ENCODE peak calls at places on chromosome 6, in four cellular contexts. One of them, this sample, is unnamed.

GRCh38 chr6:154500769-154501171 is 9.7 kb downstream of the CNKSR3 start:
- DNase-seq in H9: no peak
- DNase-seq in mesendoderm: peak; percentile 51
- DNase-seq in IMR-90: no peak
- DNase-seq in this sample: no peak

GRCh38 chr6:79864421-79864820 is 82.9 kb downstream of the ELOVL4 start:
- DNase-seq in H9: no peak
- DNase-seq in mesendoderm: no peak
- DNase-seq in IMR-90: no peak
- DNase-seq in this sample: no peak

GRCh38 chr6:53869964-53870363 is 75.2 kb downstream of the LRRC1 start:
- DNase-seq in H9: no peak
- DNase-seq in IMR-90: no peak
- DNase-seq in mesendoderm: no peak
- DNase-seq in this sample: no peak

GRCh38 chr6:33677689-33678088 is 33.8 kb downstream of the UQCC2 start:
- DNase-seq in H9: no peak
- DNase-seq in IMR-90: no peak
- DNase-seq in mesendoderm: no peak
- DNase-seq in this sample: no peak

GRCh38 chr6:94636780-94637385 is 940.5 kb upstream of the MANEA start:
- DNase-seq in H9: peak; percentile 36
- DNase-seq in IMR-90: peak; percentile 1
- DNase-seq in mesendoderm: peak; percentile 63
- DNase-seq in this sample: peak; percentile 24

GRCh38 chr6:88636871-88637270 is 326.5 kb downstream of the RNGTT start:
- DNase-seq in IMR-90: no peak
- DNase-seq in H9: no peak
- DNase-seq in mesendoderm: peak; percentile 62
- DNase-seq in this sample: no peak

GRCh38 chr6:105014954-105015353 is 58.0 kb downstream of the LIN28B start:
- DNase-seq in mesendoderm: no peak
- DNase-seq in H9: no peak
- DNase-seq in IMR-90: no peak
- DNase-seq in this sample: no peak

GRCh38 chr6:140051521-140052455 is 677.3 kb upstream of the CITED2 start:
- DNase-seq in mesendoderm: no peak
- DNase-seq in H9: no peak
- DNase-seq in IMR-90: peak; percentile 98
- DNase-seq in this sample: no peak

GRCh38 chr6:26104457-26105108 is 17.4 kb downstream of the HFE start:
- DNase-seq in IMR-90: no peak
- DNase-seq in mesendoderm: peak; percentile 22
- DNase-seq in H9: peak; percentile 39
- DNase-seq in this sample: no peak

GRCh38 chr6:166826264-166826663 is 130.1 kb downstream of the RNASET2 start:
- DNase-seq in IMR-90: no peak
- DNase-seq in H9: no peak
- DNase-seq in mesendoderm: no peak
- DNase-seq in this sample: no peak

GRCh38 chr6:45923831-45924391 is 91.7 kb downstream of the CLIC5 start:
- DNase-seq in mesendoderm: no peak
- DNase-seq in IMR-90: peak; percentile 63
- DNase-seq in H9: no peak
- DNase-seq in this sample: no peak

GRCh38 chr6:1136415-1136774 is 175.5 kb upstream of the FOXQ1 start:
- DNase-seq in H9: no peak
- DNase-seq in mesendoderm: no peak
- DNase-seq in IMR-90: peak; percentile 86
- DNase-seq in this sample: no peak

GRCh38 chr6:46174904-46175303 is 4.1 kb upstream of the ENPP5 start:
- DNase-seq in IMR-90: no peak
- DNase-seq in mesendoderm: no peak
- DNase-seq in H9: no peak
- DNase-seq in this sample: no peak

GRCh38 chr6:26158581-26159416 is 71.6 kb downstream of the HFE start:
- DNase-seq in IMR-90: peak; percentile 46
- DNase-seq in mesendoderm: peak; percentile 52
- DNase-seq in H9: no peak
- DNase-seq in this sample: no peak

GRCh38 chr6:15509335-15509933 is 153.4 kb downstream of the DTNBP1 start:
- DNase-seq in H9: no peak
- DNase-seq in IMR-90: peak; percentile 39
- DNase-seq in mesendoderm: no peak
- DNase-seq in this sample: no peak

GRCh38 chr6:1766663-1767062 is 156.9 kb downstream of the FOXC1 start:
- DNase-seq in H9: no peak
- DNase-seq in IMR-90: peak; percentile 29
- DNase-seq in mesendoderm: no peak
- DNase-seq in this sample: no peak

GRCh38 chr6:152143359-152143758 is 335.9 kb downstream of the ESR1 start:
- DNase-seq in H9: no peak
- DNase-seq in mesendoderm: no peak
- DNase-seq in IMR-90: no peak
- DNase-seq in this sample: no peak

GRCh38 chr6:156387472-156387871 is 389.7 kb upstream of the ARID1B start:
- DNase-seq in mesendoderm: no peak
- DNase-seq in H9: no peak
- DNase-seq in IMR-90: no peak
- DNase-seq in this sample: no peak

GRCh38 chr6:7543761-7544424 is 2.4 kb downstream of the DSP start:
- DNase-seq in H9: no peak
- DNase-seq in mesendoderm: peak; percentile 45
- DNase-seq in IMR-90: no peak
- DNase-seq in this sample: no peak

GRCh38 chr6:96907498-96907897 is 9.8 kb upstream of the NDUFAF4 start:
- DNase-seq in H9: no peak
- DNase-seq in mesendoderm: no peak
- DNase-seq in IMR-90: peak; percentile 44
- DNase-seq in this sample: no peak

GRCh38 chr6:87093651-87094050 is 1.3 kb downstream of the CGA start:
- DNase-seq in IMR-90: peak; percentile 61
- DNase-seq in mesendoderm: no peak
- DNase-seq in H9: no peak
- DNase-seq in this sample: no peak

GRCh38 chr6:21918666-21919065 is 325.1 kb downstream of the SOX4 start:
- DNase-seq in mesendoderm: no peak
- DNase-seq in IMR-90: no peak
- DNase-seq in H9: no peak
- DNase-seq in this sample: no peak

GRCh38 chr6:106509420-106510089 is 119.7 kb downstream of the RTN4IP1 start:
- DNase-seq in IMR-90: no peak
- DNase-seq in H9: peak; percentile 57
- DNase-seq in mesendoderm: peak; percentile 75
- DNase-seq in this sample: peak; percentile 14

GRCh38 chr6:63644668-63645326 is 9.2 kb downstream of the PHF3 start:
- DNase-seq in H9: no peak
- DNase-seq in mesendoderm: peak; percentile 49
- DNase-seq in IMR-90: no peak
- DNase-seq in this sample: no peak

GRCh38 chr6:46756469-46757205 is 9.9 kb downstream of the ANKRD66 start:
- DNase-seq in H9: no peak
- DNase-seq in IMR-90: no peak
- DNase-seq in mesendoderm: peak; percentile 8
- DNase-seq in this sample: no peak

GRCh38 chr6:151914475-151914874 is 107.0 kb downstream of the ESR1 start:
- DNase-seq in IMR-90: no peak
- DNase-seq in mesendoderm: peak; percentile 86
- DNase-seq in H9: no peak
- DNase-seq in this sample: no peak

GRCh38 chr6:158506577-158506976 is 53.3 kb upstream of the TMEM181 start:
- DNase-seq in IMR-90: peak; percentile 7
- DNase-seq in H9: peak; percentile 91
- DNase-seq in mesendoderm: peak; percentile 93
- DNase-seq in this sample: peak; percentile 32

GRCh38 chr6:38493929-38494547 is 145.7 kb downstream of the BTBD9 start:
- DNase-seq in IMR-90: peak; percentile 81
- DNase-seq in mesendoderm: peak; percentile 84
- DNase-seq in H9: peak; percentile 70
- DNase-seq in this sample: peak; percentile 85

GRCh38 chr6:16256781-16257180 is 18.4 kb downstream of the GMPR start:
- DNase-seq in IMR-90: no peak
- DNase-seq in H9: no peak
- DNase-seq in mesendoderm: no peak
- DNase-seq in this sample: no peak

GRCh38 chr6:46528956-46529750 is 37.9 kb upstream of the RCAN2 start:
- DNase-seq in H9: no peak
- DNase-seq in IMR-90: no peak
- DNase-seq in mesendoderm: no peak
- DNase-seq in this sample: no peak

GRCh38 chr6:46284472-46284871 is 113.7 kb upstream of the ENPP5 start:
- DNase-seq in IMR-90: no peak
- DNase-seq in mesendoderm: no peak
- DNase-seq in H9: no peak
- DNase-seq in this sample: no peak

GRCh38 chr6:164168595-164168994 is 754.1 kb downstream of the QKI start:
- DNase-seq in H9: no peak
- DNase-seq in IMR-90: no peak
- DNase-seq in mesendoderm: no peak
- DNase-seq in this sample: no peak

GRCh38 chr6:28726569-28727309 is 197.0 kb downstream of the TRIM27 start:
- DNase-seq in mesendoderm: no peak
- DNase-seq in H9: no peak
- DNase-seq in IMR-90: no peak
- DNase-seq in this sample: no peak

GRCh38 chr6:113979930-113980329 is 9.0 kb upstream of the HDAC2 start:
- DNase-seq in H9: no peak
- DNase-seq in IMR-90: no peak
- DNase-seq in mesendoderm: no peak
- DNase-seq in this sample: no peak

GRCh38 chr6:15297895-15298590 is 52.2 kb downstream of the JARID2 start:
- DNase-seq in mesendoderm: peak; percentile 39
- DNase-seq in IMR-90: no peak
- DNase-seq in H9: no peak
- DNase-seq in this sample: no peak

GRCh38 chr6:21615504-21615903 is 22.0 kb downstream of the SOX4 start:
- DNase-seq in mesendoderm: no peak
- DNase-seq in H9: no peak
- DNase-seq in IMR-90: peak; percentile 49
- DNase-seq in this sample: no peak

GRCh38 chr6:159107451-159108260 is 61.5 kb upstream of the FNDC1 start:
- DNase-seq in IMR-90: no peak
- DNase-seq in mesendoderm: no peak
- DNase-seq in H9: no peak
- DNase-seq in this sample: no peak

GRCh38 chr6:136793348-136793747 is 1.1 kb upstream of the MAP3K5 start:
- DNase-seq in H9: no peak
- DNase-seq in mesendoderm: no peak
- DNase-seq in IMR-90: no peak
- DNase-seq in this sample: no peak

GRCh38 chr6:136792066-136792944 is at the start of gene MAP3K5:
- DNase-seq in H9: peak; percentile 79
- DNase-seq in IMR-90: peak; percentile 72
- DNase-seq in mesendoderm: peak; percentile 80
- DNase-seq in this sample: peak; percentile 50

GRCh38 chr6:136791296-136792065 is 796 bp downstream of the MAP3K5 start:
- DNase-seq in H9: peak; percentile 44
- DNase-seq in mesendoderm: peak; percentile 33
- DNase-seq in IMR-90: peak; percentile 67
- DNase-seq in this sample: peak; percentile 18

GRCh38 chr6:136790411-136791295 is 1.6 kb downstream of the MAP3K5 start:
- DNase-seq in mesendoderm: no peak
- DNase-seq in H9: no peak
- DNase-seq in IMR-90: no peak
- DNase-seq in this sample: no peak

DNA sequence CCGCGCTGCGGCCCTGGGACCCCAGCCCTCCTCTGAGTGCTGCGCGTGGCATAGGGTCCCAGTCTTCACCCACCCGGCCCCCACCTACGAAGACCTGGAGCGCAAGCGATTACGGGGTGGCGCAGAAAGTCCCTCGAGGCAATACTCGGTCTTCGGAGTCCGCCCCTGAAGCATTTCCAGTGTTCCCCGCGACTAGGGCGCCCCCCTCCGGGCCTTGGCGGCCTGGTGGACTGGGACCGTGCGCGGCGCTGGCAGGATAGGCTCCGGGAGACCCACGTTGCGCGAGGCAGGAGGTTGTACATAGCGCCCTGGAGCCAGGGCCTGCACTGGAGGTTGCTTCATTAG is 640 bp upstream of the MAP3K5 start:
- DNase-seq in H9: no peak
- DNase-seq in mesendoderm: peak; percentile 82
- DNase-seq in IMR-90: peak; percentile 85
- DNase-seq in this sample: peak; percentile 66
- H2BK15ac ChIP-seq in H9: no peak overlapping the region
- H2BK15ac ChIP-seq in mesendoderm: no peak overlapping the region
- H2BK15ac ChIP-seq in IMR-90: peak overlapping the region; percentile 98
- H2BK15ac ChIP-seq in this sample: peak overlapping the region; percentile 89

GRCh38 chr6:30101423-30101938 is 11.4 kb downstream of the TRIM31 start:
- DNase-seq in IMR-90: no peak
- DNase-seq in mesendoderm: no peak
- DNase-seq in H9: no peak
- DNase-seq in this sample: no peak

GRCh38 chr6:30100154-30100553 is 12.7 kb downstream of the TRIM31 start:
- DNase-seq in H9: no peak
- DNase-seq in IMR-90: no peak
- DNase-seq in mesendoderm: no peak
- DNase-seq in this sample: no peak

GRCh38 chr6:30101939-30102700 is 10.8 kb downstream of the TRIM31 start:
- DNase-seq in IMR-90: peak; percentile 77
- DNase-seq in mesendoderm: peak; percentile 89
- DNase-seq in H9: peak; percentile 95
- DNase-seq in this sample: peak; percentile 30

GRCh38 chr6:30102701-30103629 is 9.9 kb downstream of the TRIM31 start:
- DNase-seq in IMR-90: peak; percentile 80
- DNase-seq in H9: peak; percentile 86
- DNase-seq in mesendoderm: peak; percentile 94
- DNase-seq in this sample: peak; percentile 87

GRCh38 chr6:30100585-30101422 is 12.1 kb downstream of the TRIM31 start:
- DNase-seq in H9: peak; percentile 61
- DNase-seq in mesendoderm: peak; percentile 29
- DNase-seq in IMR-90: no peak
- DNase-seq in this sample: no peak
- H2BK15ac ChIP-seq in H9: no peak overlapping the region
- H2BK15ac ChIP-seq in mesendoderm: no peak overlapping the region
- H2BK15ac ChIP-seq in IMR-90: no peak overlapping the region
- H2BK15ac ChIP-seq in this sample: no peak overlapping the region

GRCh38 chr6:3830806-3831205 is 18.4 kb upstream of the FAM50B start:
- DNase-seq in H9: no peak
- DNase-seq in mesendoderm: no peak
- DNase-seq in IMR-90: no peak
- DNase-seq in this sample: no peak
- H2BK15ac ChIP-seq in H9: no peak overlapping the region
- H2BK15ac ChIP-seq in mesendoderm: no peak overlapping the region
- H2BK15ac ChIP-seq in IMR-90: peak overlapping the region; percentile 58
- H2BK15ac ChIP-seq in this sample: no peak overlapping the region

GRCh38 chr6:13452346-13453171 is 34.8 kb downstream of the GFOD1 start:
- DNase-seq in IMR-90: no peak
- DNase-seq in H9: no peak
- DNase-seq in mesendoderm: no peak
- DNase-seq in this sample: no peak
- H2BK15ac ChIP-seq in IMR-90: no peak overlapping the region
- H2BK15ac ChIP-seq in H9: no peak overlapping the region
- H2BK15ac ChIP-seq in mesendoderm: no peak overlapping the region
- H2BK15ac ChIP-seq in this sample: no peak overlapping the region